ENCODE peak calls at places on chromosomes 2 and 18, in nine cellular contexts. N, O, L, V, K, X, Z, C and U are unnamed samples. For H3K4me1, the result is how much of the 10 kb centered on the place peaks cover.

GRCh38 chr18:55856679-55857078 is 268.7 kb upstream of the TCF4 start:
- DNase-seq in N (no peak), O (no peak), L (no peak), K (no peak), Z (no peak), C (no peak), V (no peak), X (no peak), U (no peak)

GRCh38 chr2:152176113-152176714 is 651 bp upstream of the STAM2 start:
- DNase-seq in C (no peak), K (no peak), Z (no peak), V (no peak), O (peak), L (no peak), N (no peak), X (no peak), U (no peak)

GRCh38 chr2:51013870-51014526 is 17.9 kb downstream of the NRXN1 start:
- DNase-seq in V (no peak), O (no peak), C (no peak), K (no peak), Z (no peak), X (no peak), L (no peak), N (no peak), U (no peak)

GRCh38 chr2:240888890-240889573 is 6.9 kb downstream of the MAB21L4 start:
- DNase-seq in C (peak), Z (no peak), V (no peak), K (no peak), O (no peak), N (no peak), X (no peak), L (no peak), U (peak)

GRCh38 chr2:231714639-231715498 is 6.5 kb downstream of the PTMA start:
- DNase-seq in N (peak), K (peak), X (peak), L (peak), O (peak), C (peak), Z (peak), V (peak), U (peak)

GRCh38 chr2:20706217-20706616 is 39.3 kb downstream of the GDF7 start:
- DNase-seq in Z (no peak), C (no peak), N (no peak), O (no peak), K (no peak), X (no peak), L (no peak), V (no peak), U (no peak)

GRCh38 chr2:41329075-41329474 is 718.7 kb upstream of the PKDCC start:
- DNase-seq in X (no peak), K (no peak), N (no peak), L (no peak), O (no peak), Z (no peak), V (no peak), C (no peak), U (no peak)

GRCh38 chr2:119487434-119488244 is 36.6 kb downstream of the SCTR start:
- DNase-seq in K (no peak), C (peak), V (no peak), N (no peak), L (no peak), O (peak), Z (no peak), X (peak), U (peak)

GRCh38 chr2:112140899-112141622 is 2.9 kb downstream of the FBLN7 start:
- DNase-seq in X (no peak), Z (no peak), O (no peak), N (no peak), K (no peak), C (no peak), V (no peak), L (no peak), U (no peak)

GRCh38 chr18:67310826-67311225 is 205.7 kb downstream of the DSEL start:
- DNase-seq in O (no peak), N (no peak), V (no peak), C (no peak), Z (peak), K (peak), L (peak), X (no peak), U (no peak)

GRCh38 chr2:65325066-65325465 is 97.4 kb downstream of the ACTR2 start:
- DNase-seq in C (no peak), N (no peak), K (no peak), O (no peak), X (no peak), V (no peak), L (no peak), Z (no peak), U (no peak)

GRCh38 chr18:58337688-58338087 is 291.2 kb downstream of the ALPK2 start:
- DNase-seq in Z (peak), O (no peak), X (no peak), L (no peak), K (no peak), C (no peak), V (no peak), N (no peak), U (no peak)

GRCh38 chr2:62505649-62506420 is at the start of gene TMEM17:
- DNase-seq in C (peak), Z (peak), K (peak), O (peak), N (peak), V (peak), X (peak), L (peak), U (peak)

GRCh38 chr2:74441690-74442482 is at the start of gene RTKN:
- DNase-seq in O (no peak), X (no peak), C (peak), Z (no peak), L (no peak), K (peak), N (no peak), V (no peak), U (peak)

GRCh38 chr2:27003003-27003402 is 29.8 kb upstream of the TMEM214 start:
- DNase-seq in O (no peak), C (no peak), Z (no peak), L (no peak), N (no peak), K (no peak), V (no peak), X (no peak), U (no peak)

GRCh38 chr2:152499921-152500320 is 164.9 kb downstream of the FMNL2 start:
- DNase-seq in C (no peak), L (peak), Z (no peak), X (no peak), N (peak), V (peak), K (no peak), O (no peak), U (no peak)

GRCh38 chr2:55311444-55311870 is 42.4 kb upstream of the MTIF2 start:
- DNase-seq in X (peak), Z (peak), V (no peak), C (no peak), N (no peak), O (peak), K (peak), L (peak), U (no peak)

GRCh38 chr2:221482581-221483140 is 89.4 kb downstream of the EPHA4 start:
- DNase-seq in C (no peak), Z (no peak), X (no peak), L (no peak), O (no peak), N (no peak), K (no peak), V (no peak), U (no peak)

GRCh38 chr18:9987931-9988330 is 74.1 kb downstream of the VAPA start:
- DNase-seq in N (no peak), K (no peak), C (no peak), Z (no peak), O (no peak), X (no peak), V (no peak), L (no peak), U (peak)

GRCh38 chr18:22110482-22110924 is 58.9 kb upstream of the GATA6 start:
- DNase-seq in X (no peak), C (no peak), V (no peak), O (no peak), N (no peak), Z (no peak), L (no peak), K (no peak), U (no peak)

GRCh38 chr2:128405467-128405900 is 86.8 kb upstream of the HS6ST1 start:
- DNase-seq in Z (no peak), O (no peak), K (no peak), N (peak), L (no peak), C (no peak), X (no peak), V (no peak), U (no peak)

GRCh38 chr2:71720283-71720560 is 266.9 kb downstream of the DYSF start:
- DNase-seq in X (no peak), V (no peak), K (no peak), Z (no peak), N (no peak), C (no peak), O (no peak), L (peak), U (no peak)

GRCh38 chr2:156333274-156333950 is 891 bp upstream of the NR4A2 start:
- DNase-seq in V (no peak), C (no peak), Z (no peak), L (no peak), K (peak), N (no peak), O (no peak), X (no peak), U (no peak)

GRCh38 chr2:126661702-126662465 is 5.9 kb downstream of the GYPC start:
- DNase-seq in V (no peak), N (no peak), L (no peak), Z (no peak), C (no peak), K (no peak), X (no peak), O (no peak), U (no peak)

GRCh38 chr2:157792345-157793052 is 83.6 kb downstream of the ACVR1 start:
- DNase-seq in L (peak), Z (no peak), N (no peak), X (no peak), O (no peak), K (no peak), V (no peak), C (no peak), U (no peak)

GRCh38 chr2:209817818-209818420 is 46.3 kb downstream of the UNC80 start:
- DNase-seq in V (no peak), C (no peak), K (no peak), O (no peak), L (no peak), N (no peak), Z (no peak), X (no peak), U (no peak)

GRCh38 chr2:81324046-81324445 is 1019.5 kb upstream of the LRRTM1 start:
- DNase-seq in X (peak), V (no peak), N (no peak), K (no peak), Z (peak), O (no peak), L (no peak), C (no peak), U (no peak)

GRCh38 chr2:30282081-30282480 is 50.7 kb downstream of the LBH start:
- DNase-seq in N (no peak), C (no peak), X (peak), L (no peak), Z (no peak), V (no peak), K (no peak), O (no peak), U (no peak)

GRCh38 chr18:74947875-74948274 is 261.1 kb downstream of the PTGR3 start:
- DNase-seq in N (no peak), C (no peak), K (no peak), O (no peak), V (no peak), L (no peak), Z (no peak), X (no peak), U (no peak)
- H3K4me1 ChIP-seq in N (under half), C (under half), K (under half), O (under half), V (under half), L (under half), Z (under half), X (under half), U (under half)

GRCh38 chr18:24266124-24266523 is 127.3 kb downstream of the CABYR start:
- DNase-seq in N (no peak), K (no peak), L (no peak), X (no peak), Z (no peak), V (no peak), O (no peak), C (no peak), U (no peak)
- H3K4me1 ChIP-seq in N (under half), K (under half), L (under half), X (under half), Z (under half), V (under half), O (under half), C (under half), U (under half)

DNA sequence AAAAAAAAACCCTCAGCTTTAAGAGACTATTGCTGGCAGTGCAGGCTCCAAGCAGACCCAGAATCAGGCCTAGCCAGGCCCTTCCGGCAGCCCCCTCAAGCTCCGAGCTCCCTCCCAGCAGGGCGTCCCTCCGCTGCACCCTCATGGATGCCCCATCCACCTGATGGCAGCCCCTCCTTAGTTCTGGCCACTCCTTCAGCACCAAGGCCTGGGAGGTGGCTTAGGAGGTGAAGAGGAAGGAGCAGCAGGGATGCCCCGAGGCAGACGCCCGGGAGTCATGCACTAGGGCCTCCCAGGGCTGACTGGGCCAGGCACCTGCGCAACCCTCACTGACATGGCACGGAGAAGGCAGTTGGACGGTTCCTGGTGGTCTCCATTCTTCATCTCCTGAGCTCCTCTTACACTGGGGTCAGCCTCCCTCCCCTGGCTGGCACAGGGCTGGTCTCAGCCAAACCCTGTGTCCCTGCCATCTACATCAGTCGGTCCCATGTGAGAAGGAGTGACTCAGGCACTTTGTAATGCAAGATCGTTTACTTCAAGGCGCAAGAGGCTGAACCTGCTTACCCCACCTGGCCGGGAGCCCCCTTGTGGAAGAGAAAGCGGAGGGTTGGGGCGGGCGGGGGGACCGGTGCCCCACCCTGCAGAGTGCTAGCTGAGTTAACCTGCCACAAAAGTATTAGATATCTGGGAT is 53.5 kb upstream of the ID2 start:
- DNase-seq in K (no peak), O (peak), X (peak), Z (no peak), C (no peak), V (no peak), L (no peak), N (no peak), U (peak)
- H3K4me1 ChIP-seq in K (under half), O (half or more), X (half or more), Z (under half), C (under half), V (under half), L (under half), N (under half), U (under half)

GRCh38 chr18:23236876-23237468 is 101.7 kb downstream of the CABLES1 start:
- DNase-seq in O (no peak), N (no peak), V (no peak), K (no peak), Z (no peak), C (no peak), X (no peak), L (no peak), U (no peak)

GRCh38 chr18:23235336-23235735 is 100.1 kb downstream of the CABLES1 start:
- DNase-seq in C (no peak), O (no peak), N (no peak), L (no peak), V (no peak), Z (no peak), X (no peak), K (no peak), U (no peak)

GRCh38 chr18:23235860-23236259 is 100.6 kb downstream of the CABLES1 start:
- DNase-seq in L (no peak), V (no peak), C (no peak), X (no peak), N (no peak), K (no peak), Z (no peak), O (no peak), U (no peak)

GRCh38 chr18:23232331-23232730 is 97.0 kb downstream of the CABLES1 start:
- DNase-seq in N (no peak), X (no peak), O (no peak), V (no peak), Z (peak), K (no peak), L (no peak), C (no peak), U (no peak)

DNA sequence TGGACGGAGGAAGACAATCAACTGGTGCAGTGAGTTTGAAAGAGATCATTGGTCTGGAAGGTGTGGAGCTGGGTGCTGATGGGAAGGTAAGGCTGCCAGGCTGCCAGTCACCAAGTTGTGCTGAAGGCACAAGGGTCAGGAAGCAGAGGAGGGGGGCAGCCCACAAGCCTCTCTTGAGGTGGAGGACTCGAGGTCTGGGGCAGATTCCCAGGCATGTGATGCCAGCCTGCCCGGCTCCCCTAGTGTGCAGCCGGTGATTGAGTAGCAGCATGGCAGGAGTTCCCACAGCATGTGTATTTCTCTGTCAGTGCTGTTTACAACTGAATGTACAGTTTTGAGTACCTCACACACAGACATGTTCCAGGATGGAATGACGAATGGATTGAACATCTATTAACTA is 99.3 kb downstream of the CABLES1 start:
- DNase-seq in Z (no peak), L (no peak), V (no peak), N (no peak), O (no peak), X (no peak), C (no peak), K (no peak), U (no peak)
- H3K4me1 ChIP-seq in Z (under half), L (half or more), V (under half), N (under half), O (under half), X (half or more), C (under half), K (under half), U (under half)